ENCODE peak calls at places on chromosomes 13 and 19, in four cellular contexts. One of them, this sample, is unnamed.

GRCh38 chr13:20412761-20413355 is 112.8 kb downstream of the CRYL1 start:
- DNase-seq in lower leg skin: peak
- DNase-seq in T1000: no peak
- DNase-seq in RKO: no peak
- DNase-seq in this sample: no peak

GRCh38 chr13:18995259-18995873 is 186.3 kb downstream of the TUBA3C start:
- DNase-seq in lower leg skin: no peak
- DNase-seq in T1000: no peak
- DNase-seq in RKO: no peak
- DNase-seq in this sample: no peak

GRCh38 chr13:77565635-77566034 is 30.1 kb downstream of the SCEL start:
- DNase-seq in lower leg skin: no peak
- DNase-seq in T1000: no peak
- DNase-seq in RKO: peak
- DNase-seq in this sample: no peak

GRCh38 chr19:57829316-57829715 is 783 bp upstream of the ZNF587B start:
- DNase-seq in lower leg skin: no peak
- DNase-seq in T1000: no peak
- DNase-seq in RKO: no peak
- DNase-seq in this sample: no peak

GRCh38 chr13:110759710-110760109 is 46.2 kb downstream of the ING1 start:
- DNase-seq in lower leg skin: no peak
- DNase-seq in T1000: peak
- DNase-seq in RKO: peak
- DNase-seq in this sample: no peak

GRCh38 chr13:40505196-40505595 is 161.2 kb downstream of the FOXO1 start:
- DNase-seq in lower leg skin: no peak
- DNase-seq in T1000: no peak
- DNase-seq in RKO: no peak
- DNase-seq in this sample: no peak

GRCh38 chr19:47531640-47532387 is 17.0 kb upstream of the NAPA start:
- DNase-seq in lower leg skin: no peak
- DNase-seq in T1000: no peak
- DNase-seq in RKO: no peak
- DNase-seq in this sample: no peak

GRCh38 chr19:38266070-38266469 is 1.7 kb downstream of the SPINT2 start:
- DNase-seq in lower leg skin: no peak
- DNase-seq in T1000: no peak
- DNase-seq in RKO: no peak
- DNase-seq in this sample: no peak

GRCh38 chr19:8445488-8446001 is 770 bp downstream of the HNRNPM start:
- DNase-seq in lower leg skin: peak
- DNase-seq in T1000: no peak
- DNase-seq in RKO: peak
- DNase-seq in this sample: peak

GRCh38 chr19:18074192-18074591 is 12.5 kb downstream of the IL12RB1 start:
- DNase-seq in lower leg skin: no peak
- DNase-seq in T1000: no peak
- DNase-seq in RKO: no peak
- DNase-seq in this sample: no peak

GRCh38 chr13:46369506-46370268 is 17.4 kb downstream of the RUBCNL start:
- DNase-seq in lower leg skin: no peak
- DNase-seq in T1000: no peak
- DNase-seq in RKO: no peak
- DNase-seq in this sample: no peak

GRCh38 chr13:95745752-95746151 is 68.8 kb downstream of the DNAJC3 start:
- DNase-seq in lower leg skin: no peak
- DNase-seq in T1000: no peak
- DNase-seq in RKO: peak
- DNase-seq in this sample: no peak

GRCh38 chr13:23348270-23349126 is 85.0 kb downstream of the SACS start:
- DNase-seq in lower leg skin: no peak
- DNase-seq in T1000: no peak
- DNase-seq in RKO: no peak
- DNase-seq in this sample: no peak

GRCh38 chr19:54231077-54231931 is 8.5 kb upstream of the LILRB3 start:
- DNase-seq in lower leg skin: peak
- DNase-seq in T1000: peak
- DNase-seq in RKO: peak
- DNase-seq in this sample: peak